ENCODE peak calls at places on chromosome 12, in eight cellular contexts. F is WTC11, C is tibial artery, R is lower leg skin, V is testis, Z is IMR-90, I is dorsolateral prefrontal cortex, K is nephron progenitor cell. L is an unnamed sample.

GRCh38 chr12:92593734-92594402 is 108.9 kb upstream of the PLEKHG7 start:
- DNase-seq in F (no peak), C (peak), R (peak), V (peak), Z (peak), I (no peak), K (no peak), L (peak)

GRCh38 chr12:4858385-4858784 is 51.3 kb upstream of the KCNA1 start:
- DNase-seq in F (peak), C (no peak), R (no peak), V (peak), Z (no peak), I (no peak), K (peak), L (no peak)

GRCh38 chr12:63124778-63125177 is 26.2 kb downstream of the AVPR1A start:
- DNase-seq in F (no peak), C (no peak), R (no peak), V (no peak), Z (no peak), I (no peak), K (no peak), L (no peak)

GRCh38 chr12:64826234-64826633 is 1.8 kb downstream of the TBC1D30 start:
- DNase-seq in F (peak), C (no peak), R (no peak), V (peak), Z (peak), I (no peak), K (peak), L (no peak)

GRCh38 chr12:1916396-1917171 is 1.9 kb downstream of the CACNA2D4 start:
- DNase-seq in F (no peak), C (no peak), R (no peak), V (peak), Z (no peak), I (no peak), K (no peak), L (no peak)

GRCh38 chr12:120639771-120640721 is at the start of gene CABP1:
- DNase-seq in F (peak), C (no peak), R (no peak), V (no peak), Z (no peak), I (peak), K (peak), L (no peak)

GRCh38 chr12:88529531-88530488 is 50.5 kb downstream of the KITLG start:
- DNase-seq in F (no peak), C (no peak), R (no peak), V (no peak), Z (no peak), I (no peak), K (no peak), L (no peak)

GRCh38 chr12:120659151-120659525 is 18.7 kb downstream of the CABP1 start:
- DNase-seq in F (no peak), C (no peak), R (no peak), V (no peak), Z (no peak), I (no peak), K (no peak), L (no peak)

GRCh38 chr12:116990329-116990728 is 79.6 kb downstream of the FBXW8 start:
- DNase-seq in F (no peak), C (no peak), R (no peak), V (no peak), Z (no peak), I (no peak), K (no peak), L (no peak)

GRCh38 chr12:28558232-28558631 is 368.0 kb downstream of the CCDC91 start:
- DNase-seq in F (no peak), C (no peak), R (no peak), V (no peak), Z (no peak), I (no peak), K (no peak), L (no peak)

GRCh38 chr12:28568709-28569108 is 378.5 kb downstream of the CCDC91 start:
- DNase-seq in F (no peak), C (no peak), R (no peak), V (no peak), Z (no peak), I (no peak), K (no peak), L (no peak)

GRCh38 chr12:28563286-28563685 is 373.0 kb downstream of the CCDC91 start:
- DNase-seq in F (no peak), C (no peak), R (no peak), V (no peak), Z (no peak), I (no peak), K (no peak), L (no peak)

GRCh38 chr12:28568083-28568482 is 377.8 kb downstream of the CCDC91 start:
- DNase-seq in F (no peak), C (peak), R (peak), V (no peak), Z (peak), I (no peak), K (no peak), L (no peak)

DNA sequence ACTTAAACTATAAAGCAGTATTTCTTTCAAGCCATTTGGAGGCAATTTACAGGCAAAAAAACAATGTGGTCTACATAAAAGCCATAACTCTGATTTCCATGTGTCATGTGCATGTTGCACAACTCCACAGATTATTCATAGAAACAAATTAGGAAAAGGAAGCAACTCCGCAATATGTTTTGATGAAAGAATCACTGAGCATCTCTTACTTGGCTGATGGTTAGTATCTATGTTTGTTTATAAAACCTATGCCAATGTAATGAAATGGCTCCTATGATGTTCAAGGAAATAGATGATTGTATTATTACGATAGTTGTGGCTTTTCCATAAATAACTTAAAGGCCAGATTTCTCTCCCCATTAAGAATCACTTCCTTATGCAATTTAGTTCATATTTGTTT is 373.7 kb downstream of the CCDC91 start:
- DNase-seq in F (no peak), C (no peak), R (peak), V (no peak), Z (peak), I (no peak), K (no peak), L (no peak)
- TF ChIP-seq CTCF in F (no peak), C (no peak), R (no peak), V (no peak), Z (no peak), I (no peak), K (no peak), L (no peak)

GRCh38 chr12:57726884-57727757 is 11.4 kb downstream of the AGAP2 start:
- DNase-seq in F (peak), C (no peak), R (peak), V (peak), Z (no peak), I (no peak), K (peak), L (no peak)
- TF ChIP-seq CTCF in F (no peak), C (peak), R (no peak), V (no peak), Z (peak), I (no peak), K (no peak), L (peak)

GRCh38 chr12:114240288-114240687 is 165.7 kb downstream of the TBX5 start:
- DNase-seq in F (no peak), C (no peak), R (no peak), V (no peak), Z (no peak), I (no peak), K (peak), L (no peak)
- TF ChIP-seq CTCF in F (no peak), C (no peak), R (no peak), V (no peak), Z (no peak), I (no peak), K (no peak), L (no peak)

GRCh38 chr12:68532887-68533248 is 77.8 kb upstream of the RAP1B start:
- DNase-seq in F (no peak), C (no peak), R (no peak), V (no peak), Z (no peak), I (no peak), K (no peak), L (no peak)
- TF ChIP-seq CTCF in F (no peak), C (no peak), R (no peak), V (no peak), Z (no peak), I (no peak), K (no peak), L (no peak)

DNA sequence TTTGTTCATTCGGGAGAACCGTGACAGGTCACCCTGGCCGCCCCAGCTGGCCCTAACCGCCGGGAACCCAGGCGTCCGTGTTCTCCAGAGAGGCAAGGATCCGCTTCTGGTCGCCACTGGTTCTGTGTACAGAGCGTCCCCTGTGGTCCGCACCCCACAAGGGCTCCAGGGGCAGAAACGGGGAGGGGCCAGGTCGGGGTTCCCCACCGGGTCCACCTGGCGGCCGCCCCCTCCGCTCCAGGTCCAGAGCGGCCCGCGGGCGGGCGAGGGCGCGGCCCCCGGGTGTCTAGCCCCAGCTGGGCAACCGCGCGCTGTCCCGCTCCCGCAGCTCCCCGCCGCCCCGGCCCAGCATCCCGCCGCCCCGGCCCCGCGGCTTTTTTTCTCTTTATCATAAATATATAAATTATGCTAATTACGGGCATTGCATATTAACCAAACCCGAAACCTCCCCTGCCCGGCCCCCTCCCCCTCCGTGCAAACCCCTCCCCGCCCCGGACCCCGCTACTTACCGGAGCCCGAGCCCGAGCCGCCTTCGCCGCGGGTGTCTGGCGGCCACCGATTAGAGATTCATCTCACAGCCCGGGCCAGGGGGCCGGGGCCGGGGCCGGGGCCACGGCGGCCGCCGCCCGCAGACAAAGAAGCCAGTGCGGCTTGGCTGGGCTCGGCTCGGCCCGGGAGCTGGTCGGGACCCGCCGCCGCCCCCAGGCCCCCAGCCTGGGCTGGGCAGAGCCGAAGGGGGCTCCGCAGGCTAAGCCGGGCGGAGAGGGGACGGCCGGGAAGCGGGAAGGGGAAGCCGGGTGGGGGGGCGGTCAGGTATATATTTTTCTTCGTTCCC is 512 bp downstream of the POU6F1 start:
- DNase-seq in F (peak), C (peak), R (peak), V (peak), Z (no peak), I (peak), K (peak), L (no peak)
- TF ChIP-seq CTCF in F (no peak), C (peak), R (no peak), V (no peak), Z (peak), I (no peak), K (no peak), L (peak)

GRCh38 chr12:20248646-20249045 is 119.7 kb upstream of the PDE3A start:
- DNase-seq in F (no peak), C (no peak), R (no peak), V (no peak), Z (no peak), I (no peak), K (no peak), L (no peak)
- TF ChIP-seq CTCF in F (no peak), C (no peak), R (no peak), V (no peak), Z (no peak), I (no peak), K (no peak), L (no peak)

GRCh38 chr12:119326341-119326740 is 8.2 kb upstream of the CCDC60 start:
- DNase-seq in F (no peak), C (no peak), R (peak), V (no peak), Z (no peak), I (no peak), K (no peak), L (no peak)

GRCh38 chr12:119322324-119322723 is 12.2 kb upstream of the CCDC60 start:
- DNase-seq in F (no peak), C (no peak), R (no peak), V (no peak), Z (no peak), I (no peak), K (no peak), L (no peak)

GRCh38 chr12:119328111-119328510 is 6.4 kb upstream of the CCDC60 start:
- DNase-seq in F (peak), C (no peak), R (no peak), V (peak), Z (no peak), I (no peak), K (peak), L (no peak)
- TF ChIP-seq CTCF in F (peak), C (peak), R (no peak), V (no peak), Z (no peak), I (no peak), K (peak), L (peak)

GRCh38 chr12:109523504-109523903 is 46.1 kb downstream of the UBE3B start:
- DNase-seq in F (no peak), C (no peak), R (no peak), V (no peak), Z (no peak), I (no peak), K (no peak), L (no peak)

GRCh38 chr12:109517619-109518018 is 40.2 kb downstream of the UBE3B start:
- DNase-seq in F (no peak), C (no peak), R (no peak), V (no peak), Z (no peak), I (no peak), K (no peak), L (no peak)

GRCh38 chr12:109519787-109520186 is 42.4 kb downstream of the UBE3B start:
- DNase-seq in F (no peak), C (no peak), R (no peak), V (no peak), Z (no peak), I (no peak), K (no peak), L (no peak)

GRCh38 chr12:109523071-109523470 is 45.6 kb downstream of the UBE3B start:
- DNase-seq in F (no peak), C (no peak), R (no peak), V (no peak), Z (no peak), I (no peak), K (no peak), L (no peak)

DNA sequence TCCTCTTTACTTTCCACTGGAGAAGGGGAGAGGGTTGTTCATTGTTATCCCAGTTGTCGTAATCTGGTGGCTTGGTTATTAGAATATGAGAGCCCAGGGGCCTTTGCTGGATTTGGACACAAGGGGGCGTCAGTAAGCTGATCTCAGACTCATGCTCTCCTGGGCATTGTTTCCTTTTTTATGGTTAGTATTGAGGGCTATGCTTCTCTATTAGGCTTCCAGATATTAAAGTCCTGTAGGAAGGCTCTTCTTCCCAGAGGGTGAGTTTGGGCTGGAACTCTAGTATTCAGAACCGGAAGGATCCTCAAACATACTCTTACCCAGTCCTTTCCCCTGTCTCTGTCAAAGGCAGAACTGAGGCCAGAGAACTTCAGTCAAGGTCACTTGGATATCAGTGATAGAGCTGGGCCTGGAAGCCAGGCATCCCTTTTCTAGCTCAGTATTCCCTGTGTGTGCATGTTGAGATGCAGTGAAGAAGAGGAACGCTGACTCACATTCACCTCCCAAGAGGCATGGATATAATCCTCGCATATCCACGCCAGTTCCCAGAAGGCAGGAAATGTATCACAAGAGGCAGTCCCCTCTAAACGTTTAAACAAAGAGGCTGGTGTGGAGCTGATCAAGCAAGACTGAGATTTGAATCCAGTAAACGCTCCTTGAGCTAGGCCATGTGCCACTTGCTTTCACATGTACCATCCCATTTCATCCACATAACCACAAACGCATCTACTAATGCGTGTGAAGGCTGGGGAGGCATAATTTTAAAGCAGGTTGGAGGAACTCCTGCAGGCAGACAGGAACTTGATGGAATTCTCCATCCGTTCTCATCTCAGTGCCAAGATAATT is 41.6 kb downstream of the UBE3B start:
- DNase-seq in F (peak), C (peak), R (peak), V (peak), Z (peak), I (peak), K (peak), L (no peak)
- TF ChIP-seq CTCF in F (peak), C (peak), R (no peak), V (peak), Z (peak), I (peak), K (peak), L (peak)